ENCODE peak calls at places on chromosomes 1 and 21, in ten cellular contexts. I, B, D, S, L, A, M, T, E and P are unnamed samples. For H3K9me3, the result is how much of the 10 kb centered on the place peaks cover.

GRCh38 chr1:172477741-172478140 is 33.9 kb upstream of the PIGC start:
- DNase-seq in I (no peak), B (no peak), D (no peak), S (no peak), L (no peak), A (no peak), M (no peak), T (no peak), E (no peak), P (no peak)

GRCh38 chr21:44761747-44762208 is 39.8 kb downstream of the UBE2G2 start:
- DNase-seq in I (no peak), B (no peak), D (no peak), S (no peak), L (no peak), A (no peak), M (no peak), T (no peak), E (no peak), P (no peak)

GRCh38 chr1:66925944-66926343 is 1.2 kb downstream of the MIER1 start:
- DNase-seq in I (no peak), B (no peak), D (no peak), S (no peak), L (no peak), A (no peak), M (no peak), T (no peak), E (no peak), P (no peak)

GRCh38 chr1:147890177-147890790 is 12.3 kb upstream of the GJA8 start:
- DNase-seq in I (peak), B (no peak), D (peak), S (no peak), L (peak), A (peak), M (peak), T (no peak), E (peak), P (peak)

GRCh38 chr1:213162338-213162737 is 111.3 kb downstream of the RPS6KC1 start:
- DNase-seq in I (peak), B (peak), D (no peak), S (peak), L (no peak), A (peak), M (no peak), T (no peak), E (peak), P (no peak)

GRCh38 chr1:153928776-153929432 is 6.1 kb upstream of the GATAD2B start:
- DNase-seq in I (no peak), B (no peak), D (no peak), S (peak), L (peak), A (no peak), M (no peak), T (no peak), E (peak), P (no peak)

GRCh38 chr1:37439672-37439995 is 34.7 kb upstream of the ZC3H12A start:
- DNase-seq in I (no peak), B (no peak), D (no peak), S (no peak), L (no peak), A (no peak), M (no peak), T (no peak), E (no peak), P (no peak)

GRCh38 chr1:89692601-89693503 is 59.9 kb downstream of the LRRC8C start:
- DNase-seq in I (no peak), B (no peak), D (no peak), S (no peak), L (peak), A (no peak), M (no peak), T (no peak), E (peak), P (no peak)

GRCh38 chr21:14273736-14274538 is 58.0 kb downstream of the RBM11 start:
- DNase-seq in I (peak), B (no peak), D (peak), S (peak), L (no peak), A (no peak), M (no peak), T (peak), E (no peak), P (peak)

GRCh38 chr1:181423301-181423918 is 59.9 kb upstream of the CACNA1E start:
- DNase-seq in I (peak), B (no peak), D (peak), S (no peak), L (peak), A (peak), M (peak), T (no peak), E (peak), P (peak)

GRCh38 chr1:6995789-6996188 is 210.5 kb downstream of the CAMTA1 start:
- DNase-seq in I (no peak), B (no peak), D (no peak), S (no peak), L (no peak), A (no peak), M (no peak), T (no peak), E (no peak), P (no peak)

GRCh38 chr1:178031856-178032320 is 62.0 kb upstream of the RASAL2 start:
- DNase-seq in I (peak), B (peak), D (peak), S (peak), L (peak), A (peak), M (peak), T (peak), E (peak), P (peak)

GRCh38 chr1:40786995-40787705 is 3.6 kb downstream of the KCNQ4 start:
- DNase-seq in I (no peak), B (no peak), D (no peak), S (no peak), L (no peak), A (no peak), M (no peak), T (no peak), E (no peak), P (no peak)

GRCh38 chr1:223712184-223712855 is at the start of gene CAPN2:
- DNase-seq in I (peak), B (peak), D (peak), S (peak), L (peak), A (peak), M (peak), T (peak), E (peak), P (peak)

GRCh38 chr1:81654147-81654546 is 146.6 kb upstream of the ADGRL2 start:
- DNase-seq in I (no peak), B (no peak), D (no peak), S (no peak), L (no peak), A (no peak), M (no peak), T (no peak), E (no peak), P (no peak)

GRCh38 chr21:38818336-38818723 is 12.6 kb downstream of the ETS2 start:
- DNase-seq in I (no peak), B (no peak), D (no peak), S (no peak), L (no peak), A (no peak), M (no peak), T (no peak), E (no peak), P (no peak)

GRCh38 chr21:38819051-38819718 is 13.5 kb downstream of the ETS2 start:
- DNase-seq in I (no peak), B (no peak), D (no peak), S (no peak), L (no peak), A (no peak), M (no peak), T (no peak), E (no peak), P (no peak)

GRCh38 chr21:38819719-38820147 is 14.0 kb downstream of the ETS2 start:
- DNase-seq in I (no peak), B (no peak), D (no peak), S (no peak), L (no peak), A (no peak), M (no peak), T (no peak), E (peak), P (peak)

GRCh38 chr21:38816400-38816973 is 10.8 kb downstream of the ETS2 start:
- DNase-seq in I (no peak), B (no peak), D (no peak), S (no peak), L (no peak), A (no peak), M (no peak), T (no peak), E (no peak), P (no peak)

GRCh38 chr21:38817371-38818335 is 11.9 kb downstream of the ETS2 start:
- DNase-seq in I (no peak), B (no peak), D (no peak), S (no peak), L (no peak), A (no peak), M (no peak), T (no peak), E (peak), P (peak)
- H3K9me3 ChIP-seq in I (under half), B (under half), D (under half), S (under half), L (under half), A (under half), M (under half), T (under half), E (under half), P (under half)

GRCh38 chr1:208432346-208432745 is 188.2 kb upstream of the PLXNA2 start:
- DNase-seq in I (no peak), B (no peak), D (no peak), S (no peak), L (no peak), A (no peak), M (no peak), T (no peak), E (no peak), P (no peak)

GRCh38 chr1:208433086-208433485 is 188.9 kb upstream of the PLXNA2 start:
- DNase-seq in I (no peak), B (no peak), D (no peak), S (no peak), L (no peak), A (no peak), M (no peak), T (no peak), E (no peak), P (no peak)

GRCh38 chr1:208437416-208437815 is 193.2 kb upstream of the PLXNA2 start:
- DNase-seq in I (no peak), B (no peak), D (no peak), S (no peak), L (peak), A (no peak), M (no peak), T (no peak), E (peak), P (no peak)

GRCh38 chr1:208434008-208434407 is 189.8 kb upstream of the PLXNA2 start:
- DNase-seq in I (no peak), B (no peak), D (no peak), S (no peak), L (no peak), A (no peak), M (no peak), T (no peak), E (no peak), P (no peak)

GRCh38 chr1:208438262-208438661 is 194.1 kb upstream of the PLXNA2 start:
- DNase-seq in I (no peak), B (no peak), D (no peak), S (no peak), L (no peak), A (no peak), M (no peak), T (no peak), E (no peak), P (no peak)
- TF ChIP-seq POLR2A in I (no peak), B (no peak), D (no peak), S (no peak), L (no peak), A (no peak), M (no peak), T (no peak), E (no peak), P (no peak)

GRCh38 chr1:28933918-28934317 is 19.5 kb downstream of the EPB41 start:
- DNase-seq in I (no peak), B (no peak), D (no peak), S (no peak), L (no peak), A (no peak), M (no peak), T (no peak), E (no peak), P (no peak)

GRCh38 chr1:28936528-28936927 is 22.2 kb downstream of the EPB41 start:
- DNase-seq in I (no peak), B (no peak), D (no peak), S (no peak), L (no peak), A (no peak), M (no peak), T (no peak), E (no peak), P (no peak)

GRCh38 chr1:28933277-28933676 is 18.9 kb downstream of the EPB41 start:
- DNase-seq in I (no peak), B (no peak), D (no peak), S (no peak), L (no peak), A (no peak), M (no peak), T (no peak), E (no peak), P (no peak)

GRCh38 chr1:28934676-28935075 is 20.3 kb downstream of the EPB41 start:
- DNase-seq in I (no peak), B (no peak), D (no peak), S (no peak), L (no peak), A (no peak), M (no peak), T (no peak), E (peak), P (no peak)

DNA sequence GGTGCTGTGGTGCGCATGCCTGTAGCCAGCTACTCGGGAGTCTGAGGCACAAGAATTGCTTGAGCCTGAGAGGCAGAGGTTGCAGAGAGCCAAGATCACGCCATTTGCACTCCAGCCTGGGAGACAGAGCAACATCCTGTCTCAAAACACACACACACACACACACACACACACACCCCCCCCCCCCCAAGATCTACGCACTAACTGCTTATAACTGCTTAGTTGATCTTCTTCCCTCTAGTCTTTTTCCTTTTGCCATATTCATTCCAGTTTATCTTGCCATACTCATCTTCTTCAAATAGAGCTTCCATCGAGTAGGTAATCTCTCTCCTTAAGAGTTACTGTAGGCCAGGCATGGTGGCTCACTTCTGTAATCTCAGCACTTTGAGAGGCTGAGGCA is 20.9 kb downstream of the EPB41 start:
- DNase-seq in I (no peak), B (no peak), D (no peak), S (no peak), L (no peak), A (no peak), M (no peak), T (no peak), E (no peak), P (no peak)
- TF ChIP-seq CTCF in I (no peak), B (no peak), D (no peak), S (no peak), L (no peak), A (no peak), M (no peak), T (no peak), E (no peak), P (no peak)

GRCh38 chr1:197080323-197080722 is 13.3 kb upstream of the F13B start:
- DNase-seq in I (no peak), B (no peak), D (no peak), S (no peak), L (no peak), A (no peak), M (no peak), T (no peak), E (no peak), P (no peak)

GRCh38 chr1:197081117-197081753 is 14.2 kb upstream of the F13B start:
- DNase-seq in I (no peak), B (no peak), D (no peak), S (no peak), L (no peak), A (no peak), M (no peak), T (no peak), E (no peak), P (no peak)

DNA sequence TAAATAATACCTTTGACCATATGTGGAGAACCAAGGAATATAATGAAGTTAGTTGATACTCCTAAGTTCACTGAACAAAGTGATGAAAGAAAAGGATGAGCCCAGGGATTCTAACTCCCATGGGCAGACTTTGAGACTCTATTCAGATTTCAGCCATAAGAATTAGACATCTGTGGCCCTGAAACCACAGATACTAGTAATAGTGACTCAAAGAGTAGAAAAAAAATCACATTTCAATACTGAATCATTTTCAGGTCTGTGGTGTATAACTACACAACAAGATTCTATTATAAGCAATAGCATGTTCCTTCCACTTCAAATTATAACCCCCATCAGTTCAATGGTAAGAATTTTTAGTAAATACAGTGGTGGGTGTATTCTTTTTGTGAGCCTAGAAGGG is 16.4 kb upstream of the F13B start:
- DNase-seq in I (no peak), B (no peak), D (no peak), S (no peak), L (no peak), A (no peak), M (no peak), T (no peak), E (no peak), P (no peak)
- H3K9me3 ChIP-seq in I (under half), B (under half), D (under half), S (under half), L (under half), A (under half), M (under half), T (under half), E (under half), P (under half)

GRCh38 chr1:1349256-1350012 is at the start of gene DVL1:
- DNase-seq in I (peak), B (peak), D (peak), S (no peak), L (peak), A (peak), M (no peak), T (no peak), E (peak), P (peak)
- TF ChIP-seq POLR2A in I (no peak), B (no peak), D (peak), S (peak), L (peak), A (peak), M (peak), T (no peak), E (no peak), P (no peak)